ENCODE peak calls at places on chromosomes 11 and 22, in nine cellular contexts. One of them, this sample, is unnamed.

GRCh38 chr11:69448471-69449284 is 32.8 kb upstream of the LINC01488 start:
- DNase-seq in AG04450: no peak
- DNase-seq in dorsolateral prefrontal cortex: peak
- DNase-seq in transverse colon: no peak
- DNase-seq in HCT116: no peak
- DNase-seq in right lobe of liver: no peak
- DNase-seq in A549: no peak
- DNase-seq in Panc1: no peak
- DNase-seq in esophagus squamous epithelium: no peak
- DNase-seq in this sample: no peak

GRCh38 chr11:57172031-57172430 is 9.7 kb upstream of the LRRC55 start:
- DNase-seq in AG04450: no peak
- DNase-seq in dorsolateral prefrontal cortex: no peak
- DNase-seq in transverse colon: no peak
- DNase-seq in HCT116: no peak
- DNase-seq in right lobe of liver: no peak
- DNase-seq in A549: no peak
- DNase-seq in Panc1: no peak
- DNase-seq in esophagus squamous epithelium: no peak
- DNase-seq in this sample: no peak

GRCh38 chr11:6095798-6096197 is 11.7 kb upstream of the OR56B4 start:
- DNase-seq in AG04450: no peak
- DNase-seq in dorsolateral prefrontal cortex: no peak
- DNase-seq in transverse colon: no peak
- DNase-seq in HCT116: no peak
- DNase-seq in right lobe of liver: no peak
- DNase-seq in A549: no peak
- DNase-seq in Panc1: no peak
- DNase-seq in esophagus squamous epithelium: no peak
- DNase-seq in this sample: no peak

GRCh38 chr11:93986716-93987115 is 34.4 kb upstream of the HEPHL1 start:
- DNase-seq in AG04450: no peak
- DNase-seq in dorsolateral prefrontal cortex: no peak
- DNase-seq in transverse colon: no peak
- DNase-seq in HCT116: peak
- DNase-seq in right lobe of liver: peak
- DNase-seq in A549: no peak
- DNase-seq in Panc1: no peak
- DNase-seq in esophagus squamous epithelium: no peak
- DNase-seq in this sample: no peak

GRCh38 chr22:48937032-48937639 is 890.5 kb downstream of the BRD1 start:
- DNase-seq in AG04450: no peak
- DNase-seq in dorsolateral prefrontal cortex: peak
- DNase-seq in transverse colon: no peak
- DNase-seq in HCT116: no peak
- DNase-seq in right lobe of liver: no peak
- DNase-seq in A549: no peak
- DNase-seq in Panc1: no peak
- DNase-seq in esophagus squamous epithelium: no peak
- DNase-seq in this sample: no peak

GRCh38 chr11:83282084-83282716 is 4.0 kb downstream of the CCDC90B start:
- DNase-seq in AG04450: no peak
- DNase-seq in dorsolateral prefrontal cortex: no peak
- DNase-seq in transverse colon: no peak
- DNase-seq in HCT116: no peak
- DNase-seq in right lobe of liver: no peak
- DNase-seq in A549: no peak
- DNase-seq in Panc1: no peak
- DNase-seq in esophagus squamous epithelium: no peak
- DNase-seq in this sample: no peak

GRCh38 chr22:27799334-27800249 is 2.0 kb downstream of the MN1 start:
- DNase-seq in AG04450: no peak
- DNase-seq in dorsolateral prefrontal cortex: no peak
- DNase-seq in transverse colon: no peak
- DNase-seq in HCT116: no peak
- DNase-seq in right lobe of liver: peak
- DNase-seq in A549: no peak
- DNase-seq in Panc1: no peak
- DNase-seq in esophagus squamous epithelium: no peak
- DNase-seq in this sample: no peak

GRCh38 chr11:3229673-3230630 is 2.3 kb downstream of the MRGPRE start:
- DNase-seq in AG04450: no peak
- DNase-seq in dorsolateral prefrontal cortex: no peak
- DNase-seq in transverse colon: no peak
- DNase-seq in HCT116: no peak
- DNase-seq in right lobe of liver: no peak
- DNase-seq in A549: no peak
- DNase-seq in Panc1: no peak
- DNase-seq in esophagus squamous epithelium: no peak
- DNase-seq in this sample: no peak

GRCh38 chr22:37675930-37676571 is 615 bp downstream of the LGALS1 start:
- DNase-seq in AG04450: no peak
- DNase-seq in dorsolateral prefrontal cortex: no peak
- DNase-seq in transverse colon: peak
- DNase-seq in HCT116: no peak
- DNase-seq in right lobe of liver: peak
- DNase-seq in A549: no peak
- DNase-seq in Panc1: no peak
- DNase-seq in esophagus squamous epithelium: no peak
- DNase-seq in this sample: no peak

GRCh38 chr22:29377979-29378378 is 10.4 kb downstream of the AP1B1 start:
- DNase-seq in AG04450: no peak
- DNase-seq in dorsolateral prefrontal cortex: no peak
- DNase-seq in transverse colon: no peak
- DNase-seq in HCT116: no peak
- DNase-seq in right lobe of liver: peak
- DNase-seq in A549: no peak
- DNase-seq in Panc1: no peak
- DNase-seq in esophagus squamous epithelium: no peak
- DNase-seq in this sample: no peak

GRCh38 chr11:95641506-95641905 is 148.1 kb downstream of the FAM76B start:
- DNase-seq in AG04450: no peak
- DNase-seq in dorsolateral prefrontal cortex: no peak
- DNase-seq in transverse colon: no peak
- DNase-seq in HCT116: no peak
- DNase-seq in right lobe of liver: peak
- DNase-seq in A549: no peak
- DNase-seq in Panc1: no peak
- DNase-seq in esophagus squamous epithelium: no peak
- DNase-seq in this sample: peak

GRCh38 chr11:574632-575323 is 1.5 kb upstream of the PHRF1 start:
- DNase-seq in AG04450: no peak
- DNase-seq in dorsolateral prefrontal cortex: no peak
- DNase-seq in transverse colon: no peak
- DNase-seq in HCT116: no peak
- DNase-seq in right lobe of liver: no peak
- DNase-seq in A549: no peak
- DNase-seq in Panc1: no peak
- DNase-seq in esophagus squamous epithelium: no peak
- DNase-seq in this sample: no peak

GRCh38 chr11:2781413-2782274 is 81.8 kb upstream of the KCNQ1OT1 start:
- DNase-seq in AG04450: no peak
- DNase-seq in dorsolateral prefrontal cortex: no peak
- DNase-seq in transverse colon: peak
- DNase-seq in HCT116: no peak
- DNase-seq in right lobe of liver: peak
- DNase-seq in A549: no peak
- DNase-seq in Panc1: no peak
- DNase-seq in esophagus squamous epithelium: no peak
- DNase-seq in this sample: peak

GRCh38 chr22:20530368-20531153 is 23.2 kb downstream of the MED15 start:
- DNase-seq in AG04450: no peak
- DNase-seq in dorsolateral prefrontal cortex: no peak
- DNase-seq in transverse colon: peak
- DNase-seq in HCT116: peak
- DNase-seq in right lobe of liver: no peak
- DNase-seq in A549: peak
- DNase-seq in Panc1: no peak
- DNase-seq in esophagus squamous epithelium: no peak
- DNase-seq in this sample: peak

GRCh38 chr11:123718075-123718868 is 23.2 kb downstream of the ZNF202 start:
- DNase-seq in AG04450: no peak
- DNase-seq in dorsolateral prefrontal cortex: no peak
- DNase-seq in transverse colon: no peak
- DNase-seq in HCT116: no peak
- DNase-seq in right lobe of liver: no peak
- DNase-seq in A549: no peak
- DNase-seq in Panc1: no peak
- DNase-seq in esophagus squamous epithelium: no peak
- DNase-seq in this sample: no peak

GRCh38 chr22:19968450-19968891 is 26.9 kb upstream of the TXNRD2 start:
- DNase-seq in AG04450: no peak
- DNase-seq in dorsolateral prefrontal cortex: no peak
- DNase-seq in transverse colon: no peak
- DNase-seq in HCT116: no peak
- DNase-seq in right lobe of liver: peak
- DNase-seq in A549: no peak
- DNase-seq in Panc1: no peak
- DNase-seq in esophagus squamous epithelium: no peak
- DNase-seq in this sample: no peak

GRCh38 chr11:19988598-19988997 is 171.7 kb downstream of the DBX1 start:
- DNase-seq in AG04450: peak
- DNase-seq in dorsolateral prefrontal cortex: no peak
- DNase-seq in transverse colon: peak
- DNase-seq in HCT116: peak
- DNase-seq in right lobe of liver: no peak
- DNase-seq in A549: no peak
- DNase-seq in Panc1: no peak
- DNase-seq in esophagus squamous epithelium: no peak
- DNase-seq in this sample: no peak

GRCh38 chr11:119103793-119104192 is 2.1 kb upstream of the DPAGT1 start:
- DNase-seq in AG04450: no peak
- DNase-seq in dorsolateral prefrontal cortex: no peak
- DNase-seq in transverse colon: no peak
- DNase-seq in HCT116: no peak
- DNase-seq in right lobe of liver: no peak
- DNase-seq in A549: no peak
- DNase-seq in Panc1: no peak
- DNase-seq in esophagus squamous epithelium: no peak
- DNase-seq in this sample: no peak

GRCh38 chr11:119474682-119475596 is 52.0 kb upstream of the THY1 start:
- DNase-seq in AG04450: no peak
- DNase-seq in dorsolateral prefrontal cortex: peak
- DNase-seq in transverse colon: peak
- DNase-seq in HCT116: no peak
- DNase-seq in right lobe of liver: peak
- DNase-seq in A549: peak
- DNase-seq in Panc1: peak
- DNase-seq in esophagus squamous epithelium: no peak
- DNase-seq in this sample: no peak

GRCh38 chr22:38696606-38697005 is 4.1 kb downstream of the JOSD1 start:
- DNase-seq in AG04450: no peak
- DNase-seq in dorsolateral prefrontal cortex: no peak
- DNase-seq in transverse colon: no peak
- DNase-seq in HCT116: peak
- DNase-seq in right lobe of liver: no peak
- DNase-seq in A549: peak
- DNase-seq in Panc1: no peak
- DNase-seq in esophagus squamous epithelium: no peak
- DNase-seq in this sample: peak

DNA sequence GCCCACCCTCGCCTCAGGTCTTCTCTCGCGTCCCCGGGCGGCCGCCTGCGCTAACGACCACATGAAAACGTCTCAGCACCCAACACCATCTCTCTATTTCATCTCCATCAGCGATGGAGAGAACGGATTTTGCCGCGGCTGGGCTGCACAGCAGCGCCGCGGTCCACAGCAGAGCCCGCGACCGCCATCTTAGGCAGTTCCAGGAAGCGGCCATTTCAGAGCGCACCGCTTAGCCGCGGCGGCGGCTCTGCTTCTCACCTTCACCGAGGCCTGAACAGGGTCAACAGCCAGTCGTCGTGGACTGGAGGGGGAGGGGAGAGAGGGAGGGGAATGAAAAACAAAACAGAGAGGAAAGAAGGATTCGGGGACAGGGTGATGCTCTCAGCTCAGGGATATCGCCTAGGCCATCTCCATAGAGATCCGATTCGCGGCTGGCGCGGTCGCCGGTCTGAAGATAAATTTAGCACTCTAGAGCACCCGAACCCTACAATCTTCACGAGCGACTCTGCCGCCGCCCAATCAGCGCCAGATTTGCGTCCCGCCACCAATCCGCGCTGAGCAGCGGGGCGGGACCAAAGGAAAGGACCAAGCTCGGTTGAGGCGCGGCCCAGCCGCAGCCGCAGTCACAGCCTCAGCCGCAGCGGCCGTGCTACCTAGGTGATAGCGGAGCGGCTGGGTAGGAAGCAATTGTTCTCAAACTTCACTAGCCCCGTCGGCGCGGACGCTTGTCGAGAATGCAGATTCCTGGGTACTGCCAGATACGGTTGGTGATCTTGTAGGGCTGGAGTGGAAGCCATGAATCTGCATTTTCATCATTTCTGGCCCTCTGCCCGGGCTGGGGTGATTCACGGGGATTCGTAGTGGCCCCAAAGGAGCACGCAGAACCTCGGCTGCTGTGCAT is at the start of gene ZBED5:
- DNase-seq in AG04450: peak
- DNase-seq in dorsolateral prefrontal cortex: peak
- DNase-seq in transverse colon: peak
- DNase-seq in HCT116: peak
- DNase-seq in right lobe of liver: peak
- DNase-seq in A549: peak
- DNase-seq in Panc1: peak
- DNase-seq in esophagus squamous epithelium: peak
- DNase-seq in this sample: peak
- TF ChIP-seq CTCF in AG04450: peak
- TF ChIP-seq CTCF in dorsolateral prefrontal cortex: no peak
- TF ChIP-seq CTCF in transverse colon: peak
- TF ChIP-seq CTCF in HCT116: no peak
- TF ChIP-seq CTCF in right lobe of liver: no peak
- TF ChIP-seq CTCF in A549: no peak
- TF ChIP-seq CTCF in Panc1: no peak
- TF ChIP-seq CTCF in esophagus squamous epithelium: peak
- TF ChIP-seq CTCF in this sample: peak

GRCh38 chr11:1777737-1778136 is 14.0 kb upstream of the CTSD start:
- DNase-seq in AG04450: no peak
- DNase-seq in dorsolateral prefrontal cortex: no peak
- DNase-seq in transverse colon: no peak
- DNase-seq in HCT116: no peak
- DNase-seq in right lobe of liver: peak
- DNase-seq in A549: no peak
- DNase-seq in Panc1: no peak
- DNase-seq in esophagus squamous epithelium: no peak
- DNase-seq in this sample: no peak
- H3K27ac ChIP-seq in AG04450: no peak
- H3K27ac ChIP-seq in dorsolateral prefrontal cortex: no peak
- H3K27ac ChIP-seq in transverse colon: no peak
- H3K27ac ChIP-seq in HCT116: no peak
- H3K27ac ChIP-seq in right lobe of liver: no peak
- H3K27ac ChIP-seq in A549: peak
- H3K27ac ChIP-seq in Panc1: peak
- H3K27ac ChIP-seq in esophagus squamous epithelium: no peak
- H3K27ac ChIP-seq in this sample: no peak

GRCh38 chr11:109522116-109522755 is 100.2 kb downstream of the C11orf87 start:
- DNase-seq in AG04450: no peak
- DNase-seq in dorsolateral prefrontal cortex: no peak
- DNase-seq in transverse colon: no peak
- DNase-seq in HCT116: no peak
- DNase-seq in right lobe of liver: no peak
- DNase-seq in A549: no peak
- DNase-seq in Panc1: no peak
- DNase-seq in esophagus squamous epithelium: no peak
- DNase-seq in this sample: no peak
- TF ChIP-seq CTCF in AG04450: no peak
- TF ChIP-seq CTCF in dorsolateral prefrontal cortex: no peak
- TF ChIP-seq CTCF in transverse colon: no peak
- TF ChIP-seq CTCF in HCT116: no peak
- TF ChIP-seq CTCF in right lobe of liver: no peak
- TF ChIP-seq CTCF in A549: no peak
- TF ChIP-seq CTCF in Panc1: no peak
- TF ChIP-seq CTCF in esophagus squamous epithelium: peak
- TF ChIP-seq CTCF in this sample: no peak

GRCh38 chr11:86760577-86760976 is 39.8 kb upstream of the PRSS23 start:
- DNase-seq in AG04450: no peak
- DNase-seq in dorsolateral prefrontal cortex: no peak
- DNase-seq in transverse colon: no peak
- DNase-seq in HCT116: no peak
- DNase-seq in right lobe of liver: no peak
- DNase-seq in A549: no peak
- DNase-seq in Panc1: no peak
- DNase-seq in esophagus squamous epithelium: no peak
- DNase-seq in this sample: no peak
- H3K27ac ChIP-seq in AG04450: no peak
- H3K27ac ChIP-seq in dorsolateral prefrontal cortex: no peak
- H3K27ac ChIP-seq in transverse colon: no peak
- H3K27ac ChIP-seq in HCT116: no peak
- H3K27ac ChIP-seq in right lobe of liver: no peak
- H3K27ac ChIP-seq in A549: no peak
- H3K27ac ChIP-seq in Panc1: peak
- H3K27ac ChIP-seq in esophagus squamous epithelium: no peak
- H3K27ac ChIP-seq in this sample: no peak